ENCODE peak calls at places on chromosomes 16 and 17, in four cellular contexts. U is fibroblast of lung; W is effector memory CD4-positive, alpha-beta T cell; I is neural progenitor cell. G is an unnamed sample.

GRCh38 chr16:28491080-28491969 is 549 bp downstream of the CLN3 start:
- DNase-seq in I (peak; percentile 64), U (no peak), W (no peak), G (peak; percentile 63)

GRCh38 chr16:4290236-4290830 is 17.5 kb upstream of the TFAP4 start:
- DNase-seq in U (peak; percentile 61), W (no peak), I (no peak), G (peak; percentile 58)

GRCh38 chr17:10702574-10702973 is 5.2 kb downstream of the ADPRM start:
- DNase-seq in I (no peak), W (no peak), U (peak; percentile 51), G (no peak)

GRCh38 chr17:76080934-76081287 is 1.9 kb downstream of the ZACN start:
- DNase-seq in W (no peak), I (no peak), U (no peak), G (no peak)

GRCh38 chr16:84819644-84820304 is at the start of gene CRISPLD2:
- DNase-seq in U (peak; percentile 87), I (peak; percentile 98), W (peak; percentile 66), G (peak; percentile 94)

GRCh38 chr17:18141210-18141803 is 32.8 kb downstream of the MYO15A start:
- DNase-seq in U (peak; percentile 36), W (no peak), I (peak; percentile 70), G (no peak)

GRCh38 chr17:33288954-33289353 is 4.1 kb downstream of the ASIC2 start:
- DNase-seq in I (no peak), W (no peak), U (no peak), G (no peak)

GRCh38 chr16:84502581-84502980 is 1.9 kb downstream of the MEAK7 start:
- DNase-seq in W (no peak), U (peak; percentile 38), I (no peak), G (peak; percentile 20)

GRCh38 chr16:82609140-82609539 is 17.6 kb upstream of the CDH13 start:
- DNase-seq in U (no peak), W (no peak), I (no peak), G (no peak)

GRCh38 chr16:8391219-8391757 is 199.0 kb downstream of the TMEM114 start:
- DNase-seq in W (no peak), U (no peak), I (no peak), G (no peak)

GRCh38 chr16:48384982-48385271 is 286 bp downstream of the SIAH1 start:
- DNase-seq in U (peak; percentile 33), I (no peak), W (no peak), G (no peak)

GRCh38 chr16:27326738-27327585 is 13.2 kb downstream of the IL4R start:
- DNase-seq in U (peak; percentile 94), W (no peak), I (peak; percentile 71), G (peak; percentile 89)

GRCh38 chr17:34254651-34255380 is at the start of gene CCL2:
- DNase-seq in I (peak; percentile 73), U (peak; percentile 90), W (no peak), G (peak; percentile 69)

GRCh38 chr16:57988929-57989328 is 11.5 kb downstream of the ZNF319 start:
- DNase-seq in W (no peak), U (no peak), I (no peak), G (peak; percentile 31)

GRCh38 chr17:42979511-42980273 is at the start of gene PTGES3L:
- DNase-seq in U (peak; percentile 63), W (no peak), I (peak; percentile 67), G (peak; percentile 44)

GRCh38 chr17:28346746-28347246 is 10.5 kb downstream of the POLDIP2 start:
- DNase-seq in U (no peak), W (no peak), I (peak; percentile 21), G (no peak)

GRCh38 chr16:3756113-3756512 is 38.8 kb upstream of the TRAP1 start:
- DNase-seq in I (no peak), W (no peak), U (no peak), G (no peak)

GRCh38 chr17:61418433-61418832 is 18.8 kb downstream of the TBX2 start:
- DNase-seq in I (no peak), U (no peak), W (no peak), G (no peak)

GRCh38 chr16:89920723-89921122 is 2.1 kb downstream of the MC1R start:
- DNase-seq in W (no peak), U (peak; percentile 72), I (no peak), G (no peak)

GRCh38 chr17:7184647-7185046 is 5.5 kb upstream of the ASGR1 start:
- DNase-seq in W (no peak), I (no peak), U (no peak), G (peak; percentile 18)

GRCh38 chr17:40519089-40519775 is 17.8 kb upstream of the TNS4 start:
- DNase-seq in W (no peak), I (no peak), U (no peak), G (peak; percentile 19)

GRCh38 chr17:73179387-73179786 is 13.5 kb upstream of the COG1 start:
- DNase-seq in I (no peak), W (no peak), U (no peak), G (no peak)

GRCh38 chr17:31297090-31297489 is at the start of gene OMG:
- DNase-seq in I (peak; percentile 30), U (no peak), W (no peak), G (no peak)

GRCh38 chr17:68399638-68400403 is 57.5 kb downstream of the WIPI1 start:
- DNase-seq in I (no peak), U (peak; percentile 66), W (no peak), G (no peak)

GRCh38 chr17:27860971-27861669 is 32.0 kb downstream of the LYRM9 start:
- DNase-seq in I (peak; percentile 11), W (no peak), U (no peak), G (no peak)

GRCh38 chr17:69425978-69426377 is 11.5 kb downstream of the MAP2K6 start:
- DNase-seq in W (no peak), U (no peak), I (no peak), G (no peak)

GRCh38 chr16:55282441-55282840 is 41.6 kb upstream of the IRX6 start:
- DNase-seq in U (no peak), I (no peak), W (no peak), G (no peak)

GRCh38 chr17:2598166-2598565 is 4.7 kb downstream of the PAFAH1B1 start:
- DNase-seq in W (no peak), U (peak; percentile 83), I (no peak), G (no peak)

GRCh38 chr17:40303009-40303657 is 5.8 kb upstream of the RARA start:
- DNase-seq in I (peak; percentile 63), U (peak; percentile 59), W (no peak), G (no peak)

DNA sequence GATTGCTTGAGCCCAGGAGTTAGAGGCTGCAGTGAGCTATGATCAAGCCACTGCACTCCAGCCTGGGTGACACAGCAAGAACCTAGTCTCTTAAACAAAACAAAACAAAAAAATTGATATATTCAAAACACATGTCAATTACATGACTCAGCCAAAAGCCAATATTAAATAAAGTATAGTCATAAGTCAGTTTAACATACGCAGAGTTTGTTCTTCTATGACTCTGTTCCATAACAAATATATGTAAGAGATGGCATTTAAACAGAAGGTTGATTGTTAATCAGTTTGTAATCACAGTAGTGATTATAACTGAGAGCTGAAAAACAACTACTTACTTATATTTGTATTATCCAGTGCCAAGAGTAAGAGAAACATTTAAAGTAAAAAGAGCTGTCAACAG is 106.4 kb downstream of the CDH8 start:
- DNase-seq in U (no peak), I (no peak), W (no peak), G (no peak)
- H3K4me1 ChIP-seq in U (no peaks in the 10 kb centered on the region), I (no peaks in the 10 kb centered on the region), W (no peaks in the 10 kb centered on the region), G (no peaks in the 10 kb centered on the region)

GRCh38 chr17:77865716-77866115 is 92.8 kb upstream of the TNRC6C start:
- DNase-seq in I (no peak), W (no peak), U (no peak), G (no peak)

GRCh38 chr17:77862890-77863813 is 95.4 kb upstream of the TNRC6C start:
- DNase-seq in W (no peak), I (no peak), U (no peak), G (peak; percentile 31)

GRCh38 chr17:77864234-77865108 is 94.0 kb upstream of the TNRC6C start:
- DNase-seq in I (no peak), W (no peak), U (no peak), G (peak; percentile 21)

GRCh38 chr17:77863814-77864161 is 94.7 kb upstream of the TNRC6C start:
- DNase-seq in U (peak; percentile 12), W (no peak), I (no peak), G (peak; percentile 37)

DNA sequence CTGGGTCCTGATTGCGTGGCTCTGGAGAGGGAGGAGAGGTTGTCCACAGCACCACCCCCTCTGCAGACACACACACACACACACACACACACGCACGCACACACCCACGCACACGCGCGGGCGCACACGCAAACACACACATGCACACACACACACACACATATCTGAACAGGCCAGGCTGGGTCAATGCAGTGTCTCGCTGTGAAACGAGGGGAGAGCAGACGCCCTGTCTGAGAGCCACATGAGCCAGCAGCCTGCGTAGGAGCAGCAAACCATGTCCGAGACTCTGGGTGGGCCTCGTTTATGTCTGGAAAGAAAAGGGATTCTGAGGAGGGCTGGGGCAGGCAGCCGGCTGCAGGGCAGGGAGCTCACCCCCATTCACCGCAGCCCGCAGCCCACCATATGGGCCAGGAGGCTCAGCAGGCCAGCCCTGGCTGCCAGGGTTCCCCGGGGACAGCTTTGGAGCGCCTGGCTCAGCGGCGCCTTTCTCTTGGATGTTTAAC is 93.3 kb upstream of the TNRC6C start:
- DNase-seq in I (peak; percentile 24), U (no peak), W (no peak), G (peak; percentile 30)
- H3K4me3 ChIP-seq in I (no peak overlapping the region), U (no peak overlapping the region), W (no peak overlapping the region), G (no peak overlapping the region)

GRCh38 chr17:41871789-41872188 is 6.6 kb upstream of the KLHL11 start:
- DNase-seq in W (no peak), I (no peak), U (no peak), G (no peak)
- H3K4me1 ChIP-seq in W (no peaks in the 10 kb centered on the region), I (no peaks in the 10 kb centered on the region), U (no peaks in the 10 kb centered on the region), G (no peaks in the 10 kb centered on the region)

DNA sequence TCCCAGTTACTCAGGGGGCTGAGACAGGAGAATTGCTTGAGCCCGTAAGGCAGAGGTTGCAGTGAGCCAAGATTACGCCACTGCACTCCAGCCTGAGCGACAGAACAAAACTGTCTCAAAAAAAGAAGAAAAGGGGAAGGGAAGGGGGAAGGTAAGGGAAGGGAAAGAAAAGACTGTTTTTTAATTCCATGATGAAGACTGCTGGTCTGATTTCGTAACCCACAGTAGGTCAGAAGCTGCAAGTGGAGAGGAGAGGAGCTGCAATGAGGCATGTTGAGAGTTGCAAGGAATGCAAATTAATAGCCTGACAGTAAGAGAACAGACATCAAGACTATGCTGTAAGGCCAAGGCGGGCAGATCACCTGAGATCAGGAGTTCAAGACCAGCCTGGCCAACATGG is 33.3 kb downstream of the HELZ start:
- DNase-seq in W (no peak), U (peak; percentile 20), I (no peak), G (no peak)
- H3K4me3 ChIP-seq in W (no peak overlapping the region), U (no peak overlapping the region), I (no peak overlapping the region), G (no peak overlapping the region)

DNA sequence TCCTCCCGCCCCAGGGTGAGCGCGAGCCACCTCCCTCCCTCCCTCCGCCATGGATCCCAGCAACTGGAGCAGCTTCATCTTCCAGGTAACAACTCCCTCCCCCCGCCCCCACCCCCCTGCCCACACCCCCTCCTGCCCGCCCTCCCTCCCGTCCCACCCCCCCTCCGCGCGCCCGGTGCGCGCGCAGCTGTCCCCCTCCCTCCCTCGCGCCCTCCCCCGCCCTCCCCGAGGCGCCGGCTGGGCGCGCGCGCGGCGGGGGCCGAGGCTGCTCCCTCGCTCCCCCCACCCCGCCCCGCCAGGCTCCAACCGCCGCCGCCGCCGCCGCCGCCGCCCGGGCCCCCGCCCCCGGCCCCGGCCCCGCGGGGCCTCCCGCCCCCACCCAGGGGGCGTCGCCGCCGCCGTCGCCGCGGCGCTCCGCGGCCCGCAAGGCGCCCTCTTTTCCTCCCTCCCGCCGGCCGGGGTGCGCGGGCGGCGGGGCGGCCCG is at the start of gene MAZ:
- DNase-seq in W (peak; percentile 75), I (no peak), U (no peak), G (peak; percentile 92)
- H3K4me1 ChIP-seq in W (peaks cover 48% of the 10 kb centered on the region), I (peaks cover 38% of the 10 kb centered on the region), U (peaks cover 20% of the 10 kb centered on the region), G (peaks cover 29% of the 10 kb centered on the region)